ENCODE peak calls at places on chromosomes 2 and 18, in ten cellular contexts. One of them, this sample, is unnamed.

GRCh38 chr2:15133461-15133860 is 427.7 kb downstream of the NBAS start:
- DNase-seq in neural progenitor cell: no peak
- DNase-seq in cardiac muscle cell: no peak
- DNase-seq in Calu3: no peak
- DNase-seq in GM20000: no peak
- DNase-seq in spleen: no peak
- DNase-seq in brain microvascular endothelial cell: no peak
- DNase-seq in astrocyte of the spinal cord: no peak
- DNase-seq in NB4: no peak
- DNase-seq in CD8-positive, alpha-beta T cell: no peak
- DNase-seq in this sample: no peak

GRCh38 chr2:71348302-71348701 is 16.7 kb downstream of the ZNF638 start:
- DNase-seq in neural progenitor cell: peak; percentile 59
- DNase-seq in cardiac muscle cell: peak; percentile 69
- DNase-seq in Calu3: no peak
- DNase-seq in GM20000: no peak
- DNase-seq in spleen: no peak
- DNase-seq in brain microvascular endothelial cell: peak; percentile 28
- DNase-seq in astrocyte of the spinal cord: peak; percentile 59
- DNase-seq in NB4: peak; percentile 59
- DNase-seq in CD8-positive, alpha-beta T cell: no peak
- DNase-seq in this sample: peak; percentile 33

GRCh38 chr2:228699400-228699799 is 517.9 kb upstream of the SPHKAP start:
- DNase-seq in neural progenitor cell: no peak
- DNase-seq in cardiac muscle cell: peak; percentile 76
- DNase-seq in Calu3: no peak
- DNase-seq in GM20000: no peak
- DNase-seq in spleen: no peak
- DNase-seq in brain microvascular endothelial cell: peak; percentile 35
- DNase-seq in astrocyte of the spinal cord: peak; percentile 45
- DNase-seq in NB4: no peak
- DNase-seq in CD8-positive, alpha-beta T cell: no peak
- DNase-seq in this sample: peak; percentile 56

GRCh38 chr2:85890522-85891176 is 1.9 kb upstream of the ST3GAL5 start:
- DNase-seq in neural progenitor cell: no peak
- DNase-seq in cardiac muscle cell: no peak
- DNase-seq in Calu3: no peak
- DNase-seq in GM20000: no peak
- DNase-seq in spleen: peak; percentile 23
- DNase-seq in brain microvascular endothelial cell: no peak
- DNase-seq in astrocyte of the spinal cord: no peak
- DNase-seq in NB4: peak; percentile 27
- DNase-seq in CD8-positive, alpha-beta T cell: no peak
- DNase-seq in this sample: no peak

GRCh38 chr2:240851078-240851861 is 17.4 kb upstream of the AGXT start:
- DNase-seq in neural progenitor cell: peak; percentile 94
- DNase-seq in cardiac muscle cell: peak; percentile 83
- DNase-seq in Calu3: peak; percentile 92
- DNase-seq in GM20000: peak; percentile 90
- DNase-seq in spleen: peak; percentile 91
- DNase-seq in brain microvascular endothelial cell: peak; percentile 54
- DNase-seq in astrocyte of the spinal cord: peak; percentile 74
- DNase-seq in NB4: peak; percentile 84
- DNase-seq in CD8-positive, alpha-beta T cell: peak; percentile 78
- DNase-seq in this sample: peak; percentile 89

GRCh38 chr2:38586926-38587325 is 15.8 kb downstream of the HNRNPLL start:
- DNase-seq in neural progenitor cell: no peak
- DNase-seq in cardiac muscle cell: peak; percentile 28
- DNase-seq in Calu3: no peak
- DNase-seq in GM20000: no peak
- DNase-seq in spleen: no peak
- DNase-seq in brain microvascular endothelial cell: no peak
- DNase-seq in astrocyte of the spinal cord: no peak
- DNase-seq in NB4: peak; percentile 27
- DNase-seq in CD8-positive, alpha-beta T cell: no peak
- DNase-seq in this sample: peak; percentile 20

GRCh38 chr2:70904371-70905216 is 31.1 kb upstream of the ATP6V1B1 start:
- DNase-seq in neural progenitor cell: peak; percentile 81
- DNase-seq in cardiac muscle cell: no peak
- DNase-seq in Calu3: no peak
- DNase-seq in GM20000: no peak
- DNase-seq in spleen: no peak
- DNase-seq in brain microvascular endothelial cell: no peak
- DNase-seq in astrocyte of the spinal cord: no peak
- DNase-seq in NB4: no peak
- DNase-seq in CD8-positive, alpha-beta T cell: no peak
- DNase-seq in this sample: no peak

GRCh38 chr2:6845312-6845711 is 20.4 kb downstream of the CMPK2 start:
- DNase-seq in neural progenitor cell: peak; percentile 27
- DNase-seq in cardiac muscle cell: peak; percentile 38
- DNase-seq in Calu3: no peak
- DNase-seq in GM20000: no peak
- DNase-seq in spleen: no peak
- DNase-seq in brain microvascular endothelial cell: no peak
- DNase-seq in astrocyte of the spinal cord: peak; percentile 20
- DNase-seq in NB4: peak; percentile 44
- DNase-seq in CD8-positive, alpha-beta T cell: no peak
- DNase-seq in this sample: peak; percentile 22

GRCh38 chr2:160221391-160222276 is 21.6 kb upstream of the ITGB6 start:
- DNase-seq in neural progenitor cell: no peak
- DNase-seq in cardiac muscle cell: peak; percentile 82
- DNase-seq in Calu3: peak; percentile 67
- DNase-seq in GM20000: no peak
- DNase-seq in spleen: no peak
- DNase-seq in brain microvascular endothelial cell: no peak
- DNase-seq in astrocyte of the spinal cord: peak; percentile 66
- DNase-seq in NB4: no peak
- DNase-seq in CD8-positive, alpha-beta T cell: no peak
- DNase-seq in this sample: peak; percentile 93

DNA sequence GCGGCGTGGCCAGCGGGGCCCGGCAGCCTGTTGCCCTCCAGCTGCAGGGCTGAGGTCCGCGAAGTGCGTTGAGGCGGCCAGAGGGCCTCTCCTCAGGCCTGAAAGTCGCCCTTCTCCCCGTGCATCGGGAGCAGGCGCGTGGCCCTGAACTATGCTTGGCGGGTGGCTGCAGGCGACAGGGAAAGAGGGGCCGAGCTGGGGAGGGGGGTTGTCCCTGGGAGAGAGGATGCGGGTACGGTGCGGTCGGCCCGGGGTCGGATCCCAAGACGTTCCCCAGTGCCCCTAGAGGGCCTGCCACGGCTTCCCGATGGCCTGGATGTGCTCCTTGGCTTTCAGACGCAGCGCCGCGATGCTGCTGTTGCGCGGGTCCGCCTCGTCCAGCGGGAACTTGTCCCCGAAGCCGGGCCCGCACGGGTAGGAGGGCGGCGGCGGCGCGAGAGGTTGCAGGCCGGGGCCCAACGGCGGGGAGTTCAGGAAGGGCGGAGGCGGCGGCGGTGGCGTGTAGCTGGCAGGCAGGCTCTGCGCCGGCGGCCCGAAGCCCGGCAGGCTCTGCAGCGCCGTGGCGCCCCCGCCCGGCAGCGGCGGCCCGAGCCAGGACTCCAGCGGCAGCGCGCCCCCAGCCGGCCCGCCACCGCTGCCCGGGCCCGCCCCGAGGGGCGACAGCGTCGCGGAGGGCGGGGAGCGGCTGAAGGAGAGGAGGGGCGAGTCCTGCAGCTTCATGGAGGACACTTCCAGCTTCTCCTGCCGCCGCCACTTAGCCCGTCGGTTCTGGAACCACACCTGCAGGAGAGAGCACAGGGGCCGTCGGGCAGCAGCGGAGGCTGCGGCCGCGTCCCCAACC is 4.3 kb downstream of the RAX start:
- DNase-seq in neural progenitor cell: peak; percentile 91
- DNase-seq in cardiac muscle cell: peak; percentile 36
- DNase-seq in Calu3: peak; percentile 63
- DNase-seq in GM20000: peak; percentile 90
- DNase-seq in spleen: peak; percentile 75
- DNase-seq in brain microvascular endothelial cell: no peak
- DNase-seq in astrocyte of the spinal cord: no peak
- DNase-seq in NB4: peak; percentile 37
- DNase-seq in CD8-positive, alpha-beta T cell: no peak
- DNase-seq in this sample: peak; percentile 37
- TF ChIP-seq CTCF in neural progenitor cell: peak; percentile 28
- TF ChIP-seq CTCF in cardiac muscle cell: no peak
- TF ChIP-seq CTCF in Calu3: peak; percentile 43
- TF ChIP-seq CTCF in GM20000: peak; percentile 60
- TF ChIP-seq CTCF in spleen: no peak
- TF ChIP-seq CTCF in brain microvascular endothelial cell: no peak
- TF ChIP-seq CTCF in astrocyte of the spinal cord: no peak
- TF ChIP-seq CTCF in NB4: no peak
- TF ChIP-seq CTCF in CD8-positive, alpha-beta T cell: no peak
- TF ChIP-seq CTCF in this sample: no peak

DNA sequence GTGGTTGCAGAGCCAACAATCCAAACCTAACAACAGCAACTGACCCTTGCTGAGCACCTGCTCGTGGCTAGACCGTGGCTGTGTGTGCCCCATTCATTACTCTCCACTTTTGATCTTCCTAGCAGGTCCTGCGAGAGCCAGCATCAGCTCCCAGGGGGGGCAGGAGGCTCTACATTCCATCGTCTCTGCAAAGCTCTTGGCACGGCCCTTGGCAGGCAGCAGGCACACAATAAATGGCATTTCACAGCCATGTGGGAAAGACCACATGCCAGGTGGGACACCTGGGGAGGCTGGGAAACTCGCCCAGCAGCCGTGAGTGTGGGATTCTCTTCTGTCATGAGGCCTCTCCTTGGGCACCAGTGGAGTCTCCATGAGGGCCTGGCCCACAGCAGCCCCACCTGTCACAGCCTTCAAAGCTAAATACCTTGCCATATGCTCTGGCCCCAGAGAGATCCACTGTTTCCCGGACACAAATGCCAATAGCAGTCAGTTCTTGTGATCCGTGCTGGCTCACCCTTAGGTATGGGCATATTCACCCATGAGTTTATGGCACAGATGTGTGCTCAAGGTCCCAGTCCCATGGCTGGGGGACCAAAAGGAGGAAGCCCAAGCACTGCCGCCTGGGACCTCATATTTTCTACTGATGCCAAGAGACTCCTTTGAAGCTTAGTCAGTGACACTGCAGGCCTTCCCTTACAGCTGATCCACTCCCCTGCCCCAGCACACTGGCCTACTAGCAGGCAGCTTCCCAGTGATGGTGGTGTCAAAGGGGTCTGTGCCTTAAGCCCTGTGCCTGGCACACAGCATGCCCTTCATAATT is 6.8 kb upstream of the TEX51 start:
- DNase-seq in neural progenitor cell: peak; percentile 27
- DNase-seq in cardiac muscle cell: no peak
- DNase-seq in Calu3: no peak
- DNase-seq in GM20000: no peak
- DNase-seq in spleen: peak; percentile 47
- DNase-seq in brain microvascular endothelial cell: no peak
- DNase-seq in astrocyte of the spinal cord: no peak
- DNase-seq in NB4: no peak
- DNase-seq in CD8-positive, alpha-beta T cell: no peak
- DNase-seq in this sample: no peak
- TF ChIP-seq CTCF in neural progenitor cell: no peak
- TF ChIP-seq CTCF in cardiac muscle cell: no peak
- TF ChIP-seq CTCF in Calu3: no peak
- TF ChIP-seq CTCF in GM20000: no peak
- TF ChIP-seq CTCF in spleen: no peak
- TF ChIP-seq CTCF in brain microvascular endothelial cell: no peak
- TF ChIP-seq CTCF in astrocyte of the spinal cord: no peak
- TF ChIP-seq CTCF in NB4: no peak
- TF ChIP-seq CTCF in CD8-positive, alpha-beta T cell: no peak
- TF ChIP-seq CTCF in this sample: no peak

GRCh38 chr2:97645700-97646629 is at the start of gene COX5B:
- DNase-seq in neural progenitor cell: peak; percentile 99
- DNase-seq in cardiac muscle cell: peak; percentile 98
- DNase-seq in Calu3: peak; percentile 98
- DNase-seq in GM20000: peak; percentile 98
- DNase-seq in spleen: peak; percentile 100
- DNase-seq in brain microvascular endothelial cell: peak; percentile 97
- DNase-seq in astrocyte of the spinal cord: peak; percentile 97
- DNase-seq in NB4: peak; percentile 99
- DNase-seq in CD8-positive, alpha-beta T cell: peak; percentile 98
- DNase-seq in this sample: peak; percentile 95
- TF ChIP-seq CTCF in neural progenitor cell: no peak
- TF ChIP-seq CTCF in cardiac muscle cell: no peak
- TF ChIP-seq CTCF in Calu3: no peak
- TF ChIP-seq CTCF in GM20000: no peak
- TF ChIP-seq CTCF in spleen: peak; percentile 45
- TF ChIP-seq CTCF in brain microvascular endothelial cell: no peak
- TF ChIP-seq CTCF in astrocyte of the spinal cord: no peak
- TF ChIP-seq CTCF in NB4: no peak
- TF ChIP-seq CTCF in CD8-positive, alpha-beta T cell: no peak
- TF ChIP-seq CTCF in this sample: no peak

GRCh38 chr2:178193823-178194599 is at the start of gene OSBPL6:
- DNase-seq in neural progenitor cell: peak; percentile 94
- DNase-seq in cardiac muscle cell: peak; percentile 94
- DNase-seq in Calu3: peak; percentile 86
- DNase-seq in GM20000: peak; percentile 93
- DNase-seq in spleen: peak; percentile 85
- DNase-seq in brain microvascular endothelial cell: peak; percentile 60
- DNase-seq in astrocyte of the spinal cord: peak; percentile 86
- DNase-seq in NB4: peak; percentile 79
- DNase-seq in CD8-positive, alpha-beta T cell: peak; percentile 22
- DNase-seq in this sample: peak; percentile 94
- TF ChIP-seq CTCF in neural progenitor cell: peak; percentile 32
- TF ChIP-seq CTCF in cardiac muscle cell: peak; percentile 7
- TF ChIP-seq CTCF in Calu3: peak; percentile 28
- TF ChIP-seq CTCF in GM20000: no peak
- TF ChIP-seq CTCF in spleen: no peak
- TF ChIP-seq CTCF in brain microvascular endothelial cell: peak; percentile 5
- TF ChIP-seq CTCF in astrocyte of the spinal cord: no peak
- TF ChIP-seq CTCF in NB4: no peak
- TF ChIP-seq CTCF in CD8-positive, alpha-beta T cell: no peak
- TF ChIP-seq CTCF in this sample: no peak

GRCh38 chr2:219003979-219004378 is 10.8 kb upstream of the CRYBA2 start:
- DNase-seq in neural progenitor cell: no peak
- DNase-seq in cardiac muscle cell: no peak
- DNase-seq in Calu3: no peak
- DNase-seq in GM20000: no peak
- DNase-seq in spleen: no peak
- DNase-seq in brain microvascular endothelial cell: no peak
- DNase-seq in astrocyte of the spinal cord: no peak
- DNase-seq in NB4: no peak
- DNase-seq in CD8-positive, alpha-beta T cell: no peak
- DNase-seq in this sample: no peak

GRCh38 chr2:219001100-219001576 is 7.9 kb upstream of the CRYBA2 start:
- DNase-seq in neural progenitor cell: no peak
- DNase-seq in cardiac muscle cell: no peak
- DNase-seq in Calu3: no peak
- DNase-seq in GM20000: peak; percentile 23
- DNase-seq in spleen: no peak
- DNase-seq in brain microvascular endothelial cell: no peak
- DNase-seq in astrocyte of the spinal cord: no peak
- DNase-seq in NB4: no peak
- DNase-seq in CD8-positive, alpha-beta T cell: no peak
- DNase-seq in this sample: no peak

GRCh38 chr2:219001577-219002394 is 8.6 kb upstream of the CRYBA2 start:
- DNase-seq in neural progenitor cell: peak; percentile 39
- DNase-seq in cardiac muscle cell: no peak
- DNase-seq in Calu3: peak; percentile 59
- DNase-seq in GM20000: peak; percentile 70
- DNase-seq in spleen: no peak
- DNase-seq in brain microvascular endothelial cell: no peak
- DNase-seq in astrocyte of the spinal cord: no peak
- DNase-seq in NB4: no peak
- DNase-seq in CD8-positive, alpha-beta T cell: no peak
- DNase-seq in this sample: no peak

GRCh38 chr2:219002395-219003266 is 9.4 kb upstream of the CRYBA2 start:
- DNase-seq in neural progenitor cell: peak; percentile 90
- DNase-seq in cardiac muscle cell: peak; percentile 43
- DNase-seq in Calu3: peak; percentile 86
- DNase-seq in GM20000: peak; percentile 77
- DNase-seq in spleen: no peak
- DNase-seq in brain microvascular endothelial cell: peak; percentile 15
- DNase-seq in astrocyte of the spinal cord: no peak
- DNase-seq in NB4: no peak
- DNase-seq in CD8-positive, alpha-beta T cell: no peak
- DNase-seq in this sample: peak; percentile 34

GRCh38 chr2:219003267-219003634 is 10.0 kb upstream of the CRYBA2 start:
- DNase-seq in neural progenitor cell: no peak
- DNase-seq in cardiac muscle cell: no peak
- DNase-seq in Calu3: no peak
- DNase-seq in GM20000: peak; percentile 29
- DNase-seq in spleen: no peak
- DNase-seq in brain microvascular endothelial cell: no peak
- DNase-seq in astrocyte of the spinal cord: no peak
- DNase-seq in NB4: no peak
- DNase-seq in CD8-positive, alpha-beta T cell: no peak
- DNase-seq in this sample: no peak
- TF ChIP-seq CTCF in neural progenitor cell: no peak
- TF ChIP-seq CTCF in cardiac muscle cell: no peak
- TF ChIP-seq CTCF in Calu3: no peak
- TF ChIP-seq CTCF in GM20000: no peak
- TF ChIP-seq CTCF in spleen: no peak
- TF ChIP-seq CTCF in brain microvascular endothelial cell: peak; percentile 44
- TF ChIP-seq CTCF in astrocyte of the spinal cord: no peak
- TF ChIP-seq CTCF in NB4: no peak
- TF ChIP-seq CTCF in CD8-positive, alpha-beta T cell: no peak
- TF ChIP-seq CTCF in this sample: no peak

This sample was measured in foreskin fibroblast.